ENCODE peak calls at places on chromosomes 4 and X, in six cellular contexts. X is dorsolateral prefrontal cortex, T is HFF-Myc, E is H9, M is omental fat pad, A is uterus. L is an unnamed sample.

GRCh38 chr4:110071466-110071865 is 126.9 kb downstream of the ELOVL6 start:
- DNase-seq in X (peak; percentile 31), T (no peak), E (no peak), M (no peak), A (no peak), L (no peak)

GRCh38 chr4:155491336-155492131 is 114.8 kb upstream of the MAP9 start:
- DNase-seq in X (no peak), T (no peak), E (no peak), M (no peak), A (no peak), L (no peak)

GRCh38 chrX:35682481-35682880 is 115.7 kb upstream of the MAGEB16 start:
- DNase-seq in X (no peak), T (no peak), E (no peak), M (no peak), A (no peak), L (no peak)

GRCh38 chrX:15465896-15466651 is 27.1 kb downstream of the PIR start:
- DNase-seq in X (no peak), T (no peak), E (peak; percentile 73), M (no peak), A (no peak), L (no peak)

GRCh38 chr4:15198070-15198727 is 195.9 kb downstream of the CPEB2 start:
- DNase-seq in X (no peak), T (no peak), E (peak; percentile 43), M (no peak), A (no peak), L (peak; percentile 12)

GRCh38 chrX:110108381-110108796 is 105.5 kb downstream of the TMEM164 start:
- DNase-seq in X (no peak), T (no peak), E (no peak), M (no peak), A (no peak), L (no peak)

GRCh38 chr4:20359692-20360091 is 108.0 kb downstream of the SLIT2 start:
- DNase-seq in X (no peak), T (no peak), E (no peak), M (no peak), A (no peak), L (no peak)

GRCh38 chr4:48604041-48604440 is 114.0 kb downstream of the ZAR1 start:
- DNase-seq in X (no peak), T (no peak), E (no peak), M (no peak), A (no peak), L (no peak)

GRCh38 chr4:38119663-38120374 is 159.6 kb downstream of the PTTG2 start:
- DNase-seq in X (no peak), T (peak; percentile 35), E (no peak), M (no peak), A (no peak), L (peak; percentile 62)

GRCh38 chrX:151974336-151975227 is at the start of gene GABRE:
- DNase-seq in X (no peak), T (no peak), E (peak; percentile 44), M (no peak), A (peak; percentile 69), L (peak; percentile 36)

GRCh38 chrX:86806786-86807185 is 658.5 kb downstream of the DACH2 start:
- DNase-seq in X (no peak), T (no peak), E (peak; percentile 28), M (no peak), A (no peak), L (no peak)

GRCh38 chr4:165668694-165669093 is 204.3 kb upstream of the TLL1 start:
- DNase-seq in X (no peak), T (no peak), E (no peak), M (no peak), A (no peak), L (no peak)

GRCh38 chrX:102659790-102660757 is 8.8 kb downstream of the GPRASP1 start:
- DNase-seq in X (peak; percentile 86), T (peak; percentile 14), E (peak; percentile 81), M (peak; percentile 83), A (peak; percentile 80), L (peak; percentile 88)

GRCh38 chrX:21305799-21306336 is 68.3 kb upstream of the CNKSR2 start:
- DNase-seq in X (no peak), T (no peak), E (no peak), M (no peak), A (no peak), L (no peak)

GRCh38 chr4:1777822-1778641 is 15.1 kb upstream of the FGFR3 start:
- DNase-seq in X (no peak), T (no peak), E (peak; percentile 97), M (no peak), A (no peak), L (peak; percentile 51)

GRCh38 chrX:53280703-53281320 is 572 bp downstream of the IQSEC2 start:
- DNase-seq in X (no peak), T (no peak), E (no peak), M (no peak), A (peak; percentile 71), L (no peak)

GRCh38 chr4:138898282-138898681 is 117.3 kb upstream of the NOCT start:
- DNase-seq in X (no peak), T (no peak), E (no peak), M (no peak), A (no peak), L (no peak)

GRCh38 chr4:110514889-110515479 is 39.0 kb downstream of the ENPEP start:
- DNase-seq in X (no peak), T (no peak), E (no peak), M (no peak), A (no peak), L (no peak)

GRCh38 chr4:180665481-180665880 is 1577.7 kb upstream of the TENM3 start:
- DNase-seq in X (no peak), T (no peak), E (no peak), M (no peak), A (no peak), L (no peak)

GRCh38 chrX:147699061-147699460 is 212.7 kb upstream of the FMR1 start:
- DNase-seq in X (no peak), T (no peak), E (peak; percentile 63), M (no peak), A (no peak), L (no peak)

GRCh38 chr4:86497131-86497530 is 97.0 kb upstream of the PTPN13 start:
- DNase-seq in X (no peak), T (no peak), E (no peak), M (no peak), A (no peak), L (no peak)

GRCh38 chrX:116427976-116428375 is 8.4 kb upstream of the SLC6A14 start:
- DNase-seq in X (no peak), T (no peak), E (no peak), M (no peak), A (no peak), L (no peak)

GRCh38 chrX:153969904-153970397 is 1.7 kb downstream of the HCFC1 start:
- DNase-seq in X (peak; percentile 51), T (no peak), E (no peak), M (no peak), A (peak; percentile 46), L (no peak)

GRCh38 chrX:147891886-147892285 is 19.8 kb upstream of the FMR1 start:
- DNase-seq in X (no peak), T (no peak), E (no peak), M (no peak), A (no peak), L (no peak)

GRCh38 chrX:44062842-44063241 is 89.7 kb upstream of the NDP start:
- DNase-seq in X (no peak), T (no peak), E (no peak), M (no peak), A (no peak), L (no peak)

GRCh38 chr4:156825074-156825473 is 146.5 kb downstream of the PDGFC start:
- DNase-seq in X (no peak), T (no peak), E (no peak), M (no peak), A (no peak), L (no peak)

GRCh38 chr4:176185068-176185467 is 10.3 kb downstream of the SPATA4 start:
- DNase-seq in X (no peak), T (no peak), E (no peak), M (no peak), A (no peak), L (no peak)

GRCh38 chr4:17324431-17324830 is 187.5 kb downstream of the QDPR start:
- DNase-seq in X (peak; percentile 29), T (no peak), E (peak; percentile 40), M (peak; percentile 33), A (peak; percentile 60), L (peak; percentile 19)

GRCh38 chrX:40158036-40158706 is 60.4 kb upstream of the BCOR start:
- DNase-seq in X (no peak), T (no peak), E (peak; percentile 68), M (no peak), A (peak; percentile 38), L (peak; percentile 48)

GRCh38 chr4:3361406-3361805 is 68.6 kb downstream of the RGS12 start:
- DNase-seq in X (no peak), T (no peak), E (no peak), M (no peak), A (no peak), L (no peak)
- TF ChIP-seq CTCF in X (no peak), T (no peak), E (no peak), M (no peak), A (no peak), L (no peak)

GRCh38 chr4:185805262-185805802 is 6.7 kb downstream of the SORBS2 start:
- DNase-seq in X (no peak), T (no peak), E (no peak), M (no peak), A (no peak), L (no peak)
- TF ChIP-seq CTCF in X (no peak), T (no peak), E (no peak), M (no peak), A (no peak), L (no peak)

GRCh38 chr4:154345359-154345758 is 146.2 kb downstream of the DCHS2 start:
- DNase-seq in X (no peak), T (no peak), E (no peak), M (no peak), A (no peak), L (no peak)

GRCh38 chr4:154341448-154341847 is 150.2 kb downstream of the DCHS2 start:
- DNase-seq in X (no peak), T (no peak), E (no peak), M (no peak), A (no peak), L (no peak)

GRCh38 chr4:154349829-154350228 is 141.8 kb downstream of the DCHS2 start:
- DNase-seq in X (no peak), T (no peak), E (no peak), M (no peak), A (no peak), L (no peak)

GRCh38 chr4:154348657-154349056 is 142.9 kb downstream of the DCHS2 start:
- DNase-seq in X (no peak), T (no peak), E (peak; percentile 32), M (no peak), A (no peak), L (no peak)

DNA sequence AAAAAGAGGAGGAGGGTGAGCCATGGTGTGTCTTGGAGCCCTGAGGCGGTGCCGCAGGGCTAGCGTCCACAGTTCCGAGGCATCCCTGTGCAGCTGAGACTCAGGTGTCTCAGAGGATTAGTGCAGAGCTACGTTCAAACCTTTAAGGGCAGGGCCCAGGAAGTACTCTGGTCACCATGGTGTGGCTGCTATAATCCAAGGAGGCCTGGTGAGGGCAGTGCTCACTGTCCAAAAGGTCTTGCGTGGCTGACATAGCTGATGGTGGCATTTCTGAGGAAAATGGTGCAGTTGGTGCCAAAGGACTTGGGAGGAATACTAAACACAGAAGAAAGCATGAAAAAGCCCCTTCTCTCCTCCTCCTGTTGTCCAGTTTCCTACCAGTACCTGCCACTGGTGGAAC is 146.9 kb downstream of the DCHS2 start:
- DNase-seq in X (no peak), T (no peak), E (peak; percentile 71), M (no peak), A (no peak), L (peak; percentile 25)
- TF ChIP-seq CTCF in X (no peak), T (no peak), E (peak; percentile 60), M (no peak), A (no peak), L (no peak)

GRCh38 chr4:95637047-95637600 is 88.4 kb upstream of the UNC5C start:
- DNase-seq in X (no peak), T (no peak), E (peak; percentile 28), M (no peak), A (no peak), L (peak; percentile 32)
- TF ChIP-seq CTCF in X (peak; percentile 19), T (no peak), E (peak; percentile 60), M (no peak), A (no peak), L (peak; percentile 76)

L was measured in glutamatergic neuron.